ENCODE peak calls at places on chromosomes 4 and X, in six cellular contexts. D is endodermal cell, M is tibial artery, R is right lobe of liver, B is PC-3, N is HL-60. T is an unnamed sample.

GRCh38 chr4:73189274-73189810 is 69.3 kb downstream of the ANKRD17 start:
- DNase-seq in M (no peak), N (no peak), R (no peak), D (no peak), B (no peak), T (no peak)

GRCh38 chr4:101199507-101200285 is 147.6 kb downstream of the PPP3CA start:
- DNase-seq in M (no peak), N (no peak), D (no peak), B (peak; percentile 15), R (no peak), T (no peak)

GRCh38 chrX:132216283-132216682 is 3.0 kb downstream of the RAP2C start:
- DNase-seq in D (no peak), M (no peak), R (no peak), N (no peak), B (no peak), T (no peak)

GRCh38 chr4:36399762-36400353 is 118.4 kb downstream of the DTHD1 start:
- DNase-seq in B (peak; percentile 53), R (no peak), N (peak; percentile 32), D (peak; percentile 52), M (no peak), T (no peak)

GRCh38 chrX:77785400-77785745 is 643 bp downstream of the ATRX start:
- DNase-seq in R (no peak), M (no peak), N (no peak), B (peak; percentile 30), D (peak; percentile 59), T (no peak)

GRCh38 chr4:159503243-159503642 is 400.4 kb downstream of the RAPGEF2 start:
- DNase-seq in B (peak; percentile 3), N (no peak), M (no peak), R (no peak), D (peak; percentile 52), T (no peak)

GRCh38 chr4:8557151-8558076 is 22.8 kb upstream of the GPR78 start:
- DNase-seq in M (no peak), D (no peak), R (no peak), B (no peak), N (no peak), T (no peak)

GRCh38 chr4:112063260-112063659 is 82.0 kb upstream of the FAM241A start:
- DNase-seq in M (no peak), B (peak; percentile 28), R (no peak), D (no peak), N (no peak), T (no peak)

GRCh38 chrX:118498351-118498750 is 2.7 kb downstream of the DOCK11 start:
- DNase-seq in R (no peak), D (no peak), B (no peak), M (no peak), N (no peak), T (no peak)

GRCh38 chr4:99868126-99868596 is 26.1 kb downstream of the LAMTOR3 start:
- DNase-seq in D (peak; percentile 51), N (no peak), B (no peak), M (no peak), R (no peak), T (no peak)

GRCh38 chr4:51885371-51885770 is 42.4 kb downstream of the DCUN1D4 start:
- DNase-seq in M (no peak), D (peak; percentile 73), R (no peak), B (peak; percentile 49), N (no peak), T (no peak)

GRCh38 chr4:132710971-132711370 is 438.1 kb upstream of the PCDH10 start:
- DNase-seq in B (no peak), D (no peak), M (no peak), R (no peak), N (no peak), T (no peak)

GRCh38 chr4:41913509-41913908 is 21.7 kb upstream of the TMEM33 start:
- DNase-seq in R (no peak), M (no peak), D (no peak), N (no peak), B (peak; percentile 69), T (no peak)

GRCh38 chr4:53453385-53453784 is 75.9 kb downstream of the FIP1L1 start:
- DNase-seq in B (no peak), M (no peak), R (no peak), N (no peak), D (no peak), T (no peak)

GRCh38 chr4:71944956-71945355 is 86.8 kb upstream of the NPFFR2 start:
- DNase-seq in N (no peak), D (no peak), M (no peak), R (no peak), B (peak; percentile 65), T (no peak)

GRCh38 chrX:155027509-155028066 is 944 bp downstream of the FUNDC2 start:
- DNase-seq in D (no peak), B (peak; percentile 38), R (no peak), M (peak; percentile 21), N (peak; percentile 46), T (no peak)

GRCh38 chrX:152601848-152602616 is 35.7 kb upstream of the GABRQ start:
- DNase-seq in R (no peak), B (peak; percentile 37), D (peak; percentile 72), M (no peak), N (peak; percentile 2), T (peak; percentile 4)

GRCh38 chrX:152600853-152601635 is 36.7 kb upstream of the GABRQ start:
- DNase-seq in D (peak; percentile 47), N (no peak), M (no peak), R (no peak), B (no peak), T (peak; percentile 76)
- H3K4me3 ChIP-seq in D (no peak overlapping the region), N (no peak overlapping the region), M (no peak overlapping the region), R (no peak overlapping the region), B (no peak overlapping the region), T (no peak overlapping the region)

GRCh38 chrX:139877710-139878414 is 55.0 kb downstream of the ATP11C start:
- DNase-seq in R (no peak), B (peak; percentile 14), D (no peak), N (no peak), M (no peak), T (no peak)
- H3K27ac ChIP-seq in R (no peak overlapping the region), B (no peak overlapping the region), D (no peak overlapping the region), N (no peak overlapping the region), M (no peak overlapping the region), T (no peak overlapping the region)

GRCh38 chr4:77699731-77700210 is 94.2 kb downstream of the CXCL13 start:
- DNase-seq in N (no peak), D (peak; percentile 71), R (no peak), M (no peak), B (peak; percentile 58), T (no peak)
- TF ChIP-seq CTCF in N (no peak), D (peak; percentile 65), R (no peak), M (no peak), B (peak; percentile 22), T (no peak)

GRCh38 chrX:23815376-23815775 is 32.4 kb downstream of the SAT1 start:
- DNase-seq in N (no peak), M (no peak), D (no peak), B (no peak), R (no peak), T (no peak)

GRCh38 chrX:23810279-23810678 is 27.3 kb downstream of the SAT1 start:
- DNase-seq in D (no peak), N (no peak), M (no peak), R (no peak), B (no peak), T (no peak)

GRCh38 chrX:23816179-23816578 is 33.2 kb downstream of the SAT1 start:
- DNase-seq in B (no peak), M (no peak), N (no peak), D (peak; percentile 60), R (no peak), T (no peak)

GRCh38 chrX:23811135-23811781 is 28.3 kb downstream of the SAT1 start:
- DNase-seq in D (no peak), N (peak; percentile 78), M (peak; percentile 40), R (no peak), B (no peak), T (no peak)

DNA sequence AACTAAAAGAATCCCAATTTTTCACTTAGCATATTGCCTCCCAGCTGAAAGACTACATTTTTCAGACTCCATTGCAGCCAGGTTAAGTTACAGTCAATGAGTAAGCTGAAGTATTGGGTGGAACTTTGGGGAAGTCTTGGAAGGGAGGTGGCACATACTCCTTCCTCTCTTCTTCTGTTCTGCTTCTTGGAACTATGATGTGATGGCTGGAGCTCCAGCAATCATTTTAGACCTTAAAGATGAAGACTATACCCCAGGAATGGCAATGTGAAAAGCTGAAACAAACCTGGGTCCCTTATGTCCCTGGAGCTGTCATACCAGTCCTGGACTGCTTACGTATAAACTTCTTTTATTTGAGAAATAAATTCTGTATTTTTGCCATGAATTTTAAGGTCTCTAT is 30.8 kb downstream of the SAT1 start:
- DNase-seq in B (no peak), R (no peak), D (no peak), M (no peak), N (no peak), T (no peak)
- H3K4me3 ChIP-seq in B (no peak overlapping the region), R (no peak overlapping the region), D (no peak overlapping the region), M (no peak overlapping the region), N (no peak overlapping the region), T (no peak overlapping the region)

DNA sequence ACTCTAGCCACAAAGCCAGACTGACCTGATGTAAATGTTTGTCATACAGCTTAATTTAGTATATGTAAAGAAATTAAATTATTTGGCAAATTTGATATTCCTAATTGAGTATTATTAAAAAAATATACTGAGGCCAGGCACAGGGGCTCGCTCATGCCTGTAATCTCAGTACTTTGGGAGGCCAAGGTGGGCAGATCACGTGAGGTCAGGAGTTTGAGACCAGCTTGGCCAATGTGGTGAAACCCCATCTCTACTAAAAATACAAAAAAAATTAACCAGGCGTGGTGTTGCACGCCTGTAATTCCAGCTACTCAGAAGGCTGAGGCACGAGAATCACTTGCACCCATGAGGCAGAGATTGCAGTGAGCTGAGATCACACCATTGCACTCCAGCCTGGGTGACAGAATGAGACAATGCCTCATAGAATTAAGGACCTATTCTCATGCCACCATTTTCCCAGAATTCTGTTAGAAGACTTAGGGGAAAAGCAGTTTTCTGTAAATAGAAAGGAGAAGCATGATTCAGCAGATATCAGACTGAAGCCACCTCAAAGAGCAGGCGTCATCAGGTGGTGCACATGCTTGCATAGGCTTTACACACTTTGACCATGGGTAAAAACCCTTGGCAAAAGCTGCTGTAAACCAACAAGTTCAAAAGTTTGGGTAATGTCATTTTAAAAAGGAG is 6.1 kb downstream of the UBQLN2 start:
- DNase-seq in R (no peak), N (peak; percentile 9), M (no peak), D (no peak), B (no peak), T (no peak)
- H3K27ac ChIP-seq in R (no peak overlapping the region), N (no peak overlapping the region), M (no peak overlapping the region), D (no peak overlapping the region), B (no peak overlapping the region), T (peak overlapping the region; percentile 64)

GRCh38 chr4:131638776-131639175 is 1510.3 kb upstream of the PCDH10 start:
- DNase-seq in N (no peak), D (no peak), M (no peak), B (no peak), R (no peak), T (no peak)

GRCh38 chr4:131649227-131649626 is 1499.9 kb upstream of the PCDH10 start:
- DNase-seq in N (no peak), R (no peak), D (no peak), B (no peak), M (no peak), T (no peak)

DNA sequence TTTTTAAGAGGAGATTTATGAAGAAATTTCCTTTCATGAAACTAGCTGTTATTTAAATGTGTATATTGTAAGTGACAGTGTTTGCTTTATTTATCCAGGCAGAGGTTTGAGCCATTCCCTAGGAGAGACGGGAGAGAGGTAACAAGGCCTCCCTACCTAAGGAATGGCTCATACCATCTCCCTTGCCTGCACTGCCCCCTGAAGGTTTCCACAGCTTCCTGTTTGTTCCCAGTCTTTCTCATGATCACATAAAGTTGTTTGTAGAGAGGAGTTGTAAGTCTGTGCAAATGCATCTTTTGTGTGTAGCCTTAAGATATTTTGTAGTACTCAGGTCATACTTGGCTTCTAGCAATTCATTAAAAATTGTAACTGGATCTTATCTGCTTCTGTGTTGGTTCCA is 1504.5 kb upstream of the PCDH10 start:
- DNase-seq in R (no peak), D (peak; percentile 85), B (peak; percentile 38), N (no peak), M (no peak), T (no peak)
- TF ChIP-seq CTCF in R (no peak), D (peak; percentile 89), B (peak; percentile 58), N (no peak), M (no peak), T (no peak)